ENCODE peak calls at places on chromosomes 4 and X, in four cellular contexts. B is heart left ventricle; H is mesenchymal stem cell; Z is CD4-positive, CD25-positive, alpha-beta regulatory T cell. Q is an unnamed sample.

GRCh38 chrX:76148753-76149152 is 24.1 kb upstream of the PBDC1 start:
- DNase-seq in H (peak; percentile 55), B (peak; percentile 20), Z (peak; percentile 18), Q (no peak)

GRCh38 chrX:101478366-101478765 is 6.9 kb upstream of the ARMCX4 start:
- DNase-seq in Z (no peak), B (no peak), H (no peak), Q (no peak)

GRCh38 chrX:134255555-134255954 is 18.6 kb downstream of the CCDC160 start:
- DNase-seq in H (no peak), Z (no peak), B (no peak), Q (no peak)

GRCh38 chrX:3651272-3651671 is 62.2 kb downstream of the PRKX start:
- DNase-seq in Z (no peak), B (no peak), H (peak; percentile 21), Q (no peak)

GRCh38 chr4:80069837-80070788 is 2.9 kb downstream of the ANTXR2 start:
- DNase-seq in H (peak; percentile 58), B (no peak), Z (no peak), Q (no peak)

GRCh38 chr4:20916106-20916505 is 215.8 kb downstream of the PACRGL start:
- DNase-seq in B (no peak), H (no peak), Z (no peak), Q (no peak)

GRCh38 chrX:97400492-97400891 is 516.8 kb downstream of the RPA4 start:
- DNase-seq in H (no peak), B (no peak), Z (no peak), Q (no peak)

GRCh38 chr4:173370130-173370476 is 651 bp upstream of the SAP30 start:
- DNase-seq in Z (peak; percentile 61), H (no peak), B (peak; percentile 71), Q (peak; percentile 69)

GRCh38 chr4:86640469-86640868 is 46.4 kb downstream of the PTPN13 start:
- DNase-seq in H (no peak), B (no peak), Z (no peak), Q (no peak)

DNA sequence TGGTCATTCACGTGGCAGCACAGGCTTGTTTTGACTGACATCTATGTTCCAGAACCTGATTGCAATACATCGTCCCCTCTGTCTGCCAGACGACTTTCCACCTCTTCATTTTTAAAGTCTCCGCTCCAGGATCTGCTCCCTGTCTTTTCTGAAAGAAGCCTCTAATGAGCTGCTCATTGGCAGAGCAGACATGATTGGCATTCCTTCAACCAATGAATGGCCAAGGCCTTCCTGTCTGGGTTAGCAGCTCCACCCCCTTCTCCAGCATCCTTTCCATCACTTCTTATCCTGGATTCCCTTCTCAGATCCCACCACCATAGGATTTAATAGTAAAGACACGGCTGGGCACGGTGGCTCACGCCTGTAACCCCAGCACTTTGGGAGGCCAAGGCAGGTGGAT is 202.7 kb upstream of the KLF3 start:
- DNase-seq in H (no peak), B (no peak), Z (no peak), Q (no peak)
- H3K9me3 ChIP-seq in H (no peaks in the 10 kb centered on the region), B (no peaks in the 10 kb centered on the region), Z (no peaks in the 10 kb centered on the region), Q (no peaks in the 10 kb centered on the region)

GRCh38 chrX:14883826-14884225 is 10.6 kb downstream of the MOSPD2 start:
- DNase-seq in B (no peak), H (no peak), Z (no peak), Q (no peak)

GRCh38 chrX:14886252-14886651 is 13.0 kb downstream of the MOSPD2 start:
- DNase-seq in Z (no peak), B (no peak), H (no peak), Q (no peak)

DNA sequence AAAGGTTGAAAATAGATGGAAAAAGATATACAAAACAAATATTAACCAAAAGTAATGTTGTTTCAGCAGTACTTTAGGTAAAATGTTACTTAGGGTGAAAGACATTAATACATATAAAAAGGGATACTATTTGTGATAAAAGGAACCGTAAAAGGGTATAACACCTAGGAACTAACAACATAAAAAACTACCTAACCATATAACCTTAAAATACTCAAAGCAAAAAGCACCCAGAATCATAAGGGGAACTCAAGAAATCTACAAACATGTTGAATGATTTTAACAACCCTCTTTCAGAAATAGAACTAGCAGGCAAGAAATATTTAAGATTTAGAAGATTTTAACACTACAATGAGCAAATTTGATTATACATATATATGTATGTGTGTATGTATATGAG is 11.5 kb downstream of the MOSPD2 start:
- DNase-seq in B (no peak), H (no peak), Z (no peak), Q (no peak)
- H3K9me3 ChIP-seq in B (no peaks in the 10 kb centered on the region), H (no peaks in the 10 kb centered on the region), Z (no peaks in the 10 kb centered on the region), Q (no peaks in the 10 kb centered on the region)

DNA sequence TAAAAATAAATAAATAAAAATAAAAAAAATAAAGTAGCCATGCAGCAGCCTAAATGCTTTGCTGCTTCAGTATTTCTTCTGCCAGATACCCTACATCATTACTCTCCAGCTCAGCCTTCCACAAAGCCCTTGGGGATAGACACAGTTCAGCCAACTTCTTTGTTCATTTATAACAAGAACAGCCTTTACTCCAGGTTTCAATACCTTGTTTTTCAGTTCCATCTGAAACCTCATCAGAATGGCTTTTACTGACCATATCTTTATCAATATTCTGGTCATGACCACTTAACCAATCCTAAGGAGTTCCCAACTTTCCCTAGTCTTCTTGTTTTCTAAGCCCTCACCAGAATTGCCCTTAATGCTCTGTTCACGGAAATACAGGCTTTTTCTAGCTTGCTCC is 128.3 kb upstream of the MED14 start:
- DNase-seq in Z (no peak), H (no peak), B (no peak), Q (no peak)
- H3K9me3 ChIP-seq in Z (no peaks in the 10 kb centered on the region), H (peaks cover 8% of the 10 kb centered on the region), B (no peaks in the 10 kb centered on the region), Q (peaks cover 12% of the 10 kb centered on the region)

DNA sequence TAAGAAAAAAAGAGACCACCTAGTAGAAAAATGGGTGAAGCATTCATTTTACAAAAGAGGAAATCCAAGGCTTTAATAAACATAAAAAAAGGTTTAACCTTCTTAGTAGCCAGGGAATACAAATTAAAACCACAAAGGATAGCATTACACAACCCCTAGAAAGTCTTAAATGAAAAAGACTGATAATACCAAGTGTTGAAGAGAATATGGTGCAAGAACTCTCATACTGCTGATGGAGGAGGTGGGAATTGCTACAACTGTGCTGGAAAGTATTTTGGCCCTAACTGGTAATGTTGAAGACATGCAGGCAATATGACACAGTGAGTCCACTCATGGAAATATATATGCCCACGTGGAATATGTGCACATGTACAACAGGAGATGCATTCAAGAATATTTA is 22.5 kb downstream of the ZNF41 start:
- DNase-seq in Z (no peak), B (no peak), H (no peak), Q (no peak)
- H3K9me3 ChIP-seq in Z (no peaks in the 10 kb centered on the region), B (peaks cover 3% of the 10 kb centered on the region), H (peaks cover 25% of the 10 kb centered on the region), Q (peaks cover 11% of the 10 kb centered on the region)

GRCh38 chr4:148852092-148852699 is 410.0 kb upstream of the NR3C2 start:
- DNase-seq in H (no peak), B (no peak), Z (no peak), Q (no peak)

GRCh38 chr4:148857973-148858534 is 415.8 kb upstream of the NR3C2 start:
- DNase-seq in H (no peak), B (no peak), Z (no peak), Q (no peak)

GRCh38 chr4:148854203-148854602 is 412.0 kb upstream of the NR3C2 start:
- DNase-seq in B (no peak), H (no peak), Z (no peak), Q (no peak)

GRCh38 chr4:148857234-148857972 is 415.2 kb upstream of the NR3C2 start:
- DNase-seq in H (no peak), B (no peak), Z (no peak), Q (no peak)
- H3K9me3 ChIP-seq in H (peaks cover 19% of the 10 kb centered on the region), B (peaks cover 12% of the 10 kb centered on the region), Z (no peaks in the 10 kb centered on the region), Q (peaks cover 4% of the 10 kb centered on the region)

GRCh38 chr4:116018831-116019230 is 905.4 kb upstream of the NDST4 start:
- DNase-seq in H (no peak), Z (no peak), B (no peak), Q (no peak)
- H3K9me3 ChIP-seq in H (peaks cover 56% of the 10 kb centered on the region), Z (peaks cover 25% of the 10 kb centered on the region), B (peaks cover 50% of the 10 kb centered on the region), Q (peaks cover 29% of the 10 kb centered on the region)

GRCh38 chrX:40148439-40149285 is 50.9 kb upstream of the BCOR start:
- DNase-seq in B (no peak), Z (no peak), H (peak; percentile 73), Q (no peak)

GRCh38 chrX:40151211-40152172 is 53.7 kb upstream of the BCOR start:
- DNase-seq in B (peak; percentile 9), Z (no peak), H (peak; percentile 69), Q (no peak)

GRCh38 chrX:40149286-40150175 is 51.8 kb upstream of the BCOR start:
- DNase-seq in H (no peak), B (no peak), Z (no peak), Q (no peak)

GRCh38 chrX:40152173-40152705 is 54.5 kb upstream of the BCOR start:
- DNase-seq in B (peak; percentile 19), Z (no peak), H (peak; percentile 49), Q (no peak)

DNA sequence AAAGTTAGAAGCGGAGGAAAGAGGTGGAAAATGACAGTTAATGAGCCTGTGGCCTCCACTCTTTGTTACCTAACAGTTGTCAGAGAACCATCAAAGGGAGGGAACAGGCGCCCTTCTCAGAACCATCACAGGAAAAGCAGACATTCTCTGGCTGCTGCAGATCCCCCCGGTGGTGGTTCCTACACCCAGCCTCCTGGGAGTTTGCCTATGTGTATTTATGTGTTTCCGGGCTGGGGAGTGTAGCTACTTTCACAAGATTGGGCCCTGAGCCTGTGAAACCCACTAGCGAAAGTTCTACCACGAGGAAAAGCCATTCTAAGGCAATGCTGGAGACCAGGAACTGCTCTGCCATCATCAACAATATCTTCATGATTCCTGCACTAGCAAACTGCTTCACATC is 52.7 kb upstream of the BCOR start:
- DNase-seq in H (peak; percentile 39), B (no peak), Z (no peak), Q (no peak)
- H3K9me3 ChIP-seq in H (no peaks in the 10 kb centered on the region), B (no peaks in the 10 kb centered on the region), Z (no peaks in the 10 kb centered on the region), Q (no peaks in the 10 kb centered on the region)

GRCh38 chrX:49675075-49675719 is 20.6 kb downstream of the PAGE1 start:
- DNase-seq in H (no peak), B (no peak), Z (no peak), Q (no peak)
- H3K9me3 ChIP-seq in H (no peaks in the 10 kb centered on the region), B (no peaks in the 10 kb centered on the region), Z (no peaks in the 10 kb centered on the region), Q (no peaks in the 10 kb centered on the region)

GRCh38 chr4:83617371-83618021 is 81.6 kb downstream of the GPAT3 start:
- DNase-seq in H (no peak), Z (no peak), B (no peak), Q (no peak)
- H3K9me3 ChIP-seq in H (peaks cover 37% of the 10 kb centered on the region), Z (peaks cover 17% of the 10 kb centered on the region), B (peaks cover 38% of the 10 kb centered on the region), Q (peaks cover 12% of the 10 kb centered on the region)